ENCODE peak calls at places on chromosomes 1 and 21, in six cellular contexts. D, B, U, W, K and T are unnamed samples.

GRCh38 chr1:201593200-201593828 is 54.4 kb downstream of the NAV1 start:
- DNase-seq in K (peak), B (peak), D (peak), U (no peak), W (no peak), T (no peak)

GRCh38 chr1:229030642-229031390 is 240.1 kb upstream of the RAB4A start:
- DNase-seq in W (peak), K (no peak), D (no peak), U (no peak), B (no peak), T (no peak)

GRCh38 chr1:104791030-104791429 is 1041.3 kb downstream of the AMY1C start:
- DNase-seq in B (no peak), K (no peak), W (no peak), U (no peak), D (no peak), T (no peak)

GRCh38 chr1:201436461-201436860 is 14.9 kb upstream of the TNNI1 start:
- DNase-seq in D (no peak), K (no peak), W (no peak), B (peak), U (no peak), T (no peak)

GRCh38 chr1:174039069-174039468 is 16.9 kb upstream of the RC3H1 start:
- DNase-seq in B (no peak), U (no peak), W (no peak), D (no peak), K (peak), T (no peak)

GRCh38 chr1:245687129-245687635 is 532.4 kb downstream of the KIF26B start:
- DNase-seq in D (no peak), W (no peak), K (no peak), U (no peak), B (no peak), T (no peak)

GRCh38 chr1:72111662-72112061 is 170.7 kb downstream of the NEGR1 start:
- DNase-seq in U (no peak), B (no peak), D (no peak), K (no peak), W (no peak), T (no peak)

GRCh38 chr1:119370748-119371147 is 2.2 kb downstream of the HAO2 start:
- DNase-seq in U (no peak), W (no peak), K (no peak), B (no peak), D (no peak), T (no peak)

GRCh38 chr21:34514576-34515135 is 2.6 kb upstream of the KCNE1 start:
- DNase-seq in W (no peak), U (no peak), B (no peak), D (no peak), K (no peak), T (no peak)

GRCh38 chr1:226870323-226871046 is at the start of gene PSEN2:
- DNase-seq in K (peak), B (peak), W (peak), D (peak), U (peak), T (peak)

GRCh38 chr1:62333431-62333830 is 14.2 kb upstream of the KANK4 start:
- DNase-seq in W (no peak), U (no peak), K (no peak), D (no peak), B (no peak), T (no peak)

GRCh38 chr1:61641578-61642336 is 83.2 kb downstream of the TM2D1 start:
- DNase-seq in D (peak), K (peak), B (peak), W (peak), U (peak), T (peak)

GRCh38 chr1:156898151-156898550 is 4.6 kb downstream of the PEAR1 start:
- DNase-seq in K (no peak), B (no peak), W (no peak), D (peak), U (no peak), T (no peak)

GRCh38 chr1:2986549-2987305 is 34.5 kb upstream of the ACTRT2 start:
- DNase-seq in W (no peak), B (no peak), D (peak), K (no peak), U (no peak), T (no peak)

GRCh38 chr21:42414928-42415769 is 11.4 kb downstream of the UBASH3A start:
- DNase-seq in K (no peak), D (no peak), W (no peak), U (no peak), B (no peak), T (no peak)

GRCh38 chr1:39194398-39195051 is 10.0 kb upstream of the MACF1 start:
- DNase-seq in D (no peak), B (no peak), W (no peak), K (no peak), U (no peak), T (peak)

GRCh38 chr1:109996476-109996875 is 11.9 kb downstream of the AHCYL1 start:
- DNase-seq in W (no peak), B (peak), U (no peak), K (no peak), D (no peak), T (no peak)

GRCh38 chr1:193625255-193625654 is 438.8 kb upstream of the B3GALT2 start:
- DNase-seq in B (peak), K (no peak), D (no peak), W (no peak), U (no peak), T (no peak)

GRCh38 chr1:227869281-227869842 is 53.9 kb downstream of the PRSS38 start:
- DNase-seq in U (no peak), K (no peak), B (no peak), W (no peak), D (no peak), T (no peak)

GRCh38 chr1:18673976-18674375 is 43.3 kb downstream of the PAX7 start:
- DNase-seq in K (no peak), B (peak), W (no peak), D (no peak), U (no peak), T (no peak)

GRCh38 chr21:28883931-28884330 is 108.7 kb downstream of the LTN1 start:
- DNase-seq in B (no peak), K (no peak), D (no peak), W (no peak), U (no peak), T (peak)

GRCh38 chr1:22352896-22353295 is 98.8 kb upstream of the ZBTB40 start:
- DNase-seq in W (no peak), K (no peak), U (no peak), D (no peak), B (no peak), T (no peak)

GRCh38 chr1:79568411-79568810 is 561.9 kb upstream of the ADGRL4 start:
- DNase-seq in B (no peak), D (no peak), U (no peak), W (no peak), K (no peak), T (no peak)

GRCh38 chr1:165840419-165840818 is 13.0 kb downstream of the UCK2 start:
- DNase-seq in D (no peak), U (no peak), K (no peak), B (no peak), W (no peak), T (no peak)

GRCh38 chr1:60000625-60001024 is 72.9 kb downstream of the C1orf87 start:
- DNase-seq in W (no peak), U (no peak), B (no peak), D (no peak), K (no peak), T (peak)

GRCh38 chr1:151811181-151811580 is 6.0 kb upstream of the LINGO4 start:
- DNase-seq in W (no peak), K (no peak), U (no peak), B (no peak), D (no peak), T (no peak)

GRCh38 chr1:8870605-8871538 is 7.6 kb downstream of the ENO1 start:
- DNase-seq in W (no peak), D (no peak), K (no peak), B (no peak), U (no peak), T (no peak)

GRCh38 chr1:212013672-212014071 is 21.7 kb downstream of the INTS7 start:
- DNase-seq in W (no peak), D (no peak), U (no peak), B (no peak), K (no peak), T (no peak)

GRCh38 chr1:164773146-164773545 is 214.2 kb downstream of the PBX1 start:
- DNase-seq in D (no peak), K (no peak), B (no peak), W (no peak), U (no peak), T (no peak)